ENCODE peak calls at places on chromosome 2, in ten cellular contexts. One of them, this sample, is unnamed.

GRCh38 chr2:160952462-160952861 is 207.8 kb upstream of the TANK start:
- DNase-seq in NCI-H1092 treated with DMSO at 0.1 percent for 48 hours: no peak
- DNase-seq in AG09309: no peak
- DNase-seq in NCI-H1417 treated with DMSO at 0.1 percent for 48 hours: no peak
- DNase-seq in CD4-positive, CD25-positive, alpha-beta regulatory T cell: no peak
- DNase-seq in HepG2: no peak
- DNase-seq in lung microvascular endothelial cell: peak
- DNase-seq in AG10803: peak
- DNase-seq in activated gamma-delta T cell: no peak
- DNase-seq in activated T-cell treated with anti-CD3 and anti-CD28 coated beads, Interleukin-2, amount 50 U/mL, for 1 hour: no peak
- DNase-seq in this sample: peak

GRCh38 chr2:117917223-117917917 is 96.5 kb downstream of the CCDC93 start:
- DNase-seq in NCI-H1092 treated with DMSO at 0.1 percent for 48 hours: no peak
- DNase-seq in AG09309: no peak
- DNase-seq in NCI-H1417 treated with DMSO at 0.1 percent for 48 hours: no peak
- DNase-seq in CD4-positive, CD25-positive, alpha-beta regulatory T cell: no peak
- DNase-seq in HepG2: peak
- DNase-seq in lung microvascular endothelial cell: peak
- DNase-seq in AG10803: no peak
- DNase-seq in activated gamma-delta T cell: no peak
- DNase-seq in activated T-cell treated with anti-CD3 and anti-CD28 coated beads, Interleukin-2, amount 50 U/mL, for 1 hour: no peak
- DNase-seq in this sample: peak

GRCh38 chr2:206260427-206261012 is 13.9 kb upstream of the ZDBF2 start:
- DNase-seq in NCI-H1092 treated with DMSO at 0.1 percent for 48 hours: no peak
- DNase-seq in AG09309: peak
- DNase-seq in NCI-H1417 treated with DMSO at 0.1 percent for 48 hours: no peak
- DNase-seq in CD4-positive, CD25-positive, alpha-beta regulatory T cell: peak
- DNase-seq in HepG2: peak
- DNase-seq in lung microvascular endothelial cell: peak
- DNase-seq in AG10803: peak
- DNase-seq in activated gamma-delta T cell: no peak
- DNase-seq in activated T-cell treated with anti-CD3 and anti-CD28 coated beads, Interleukin-2, amount 50 U/mL, for 1 hour: no peak
- DNase-seq in this sample: peak

GRCh38 chr2:14074691-14075090 is 557.8 kb upstream of the LRATD1 start:
- DNase-seq in NCI-H1092 treated with DMSO at 0.1 percent for 48 hours: no peak
- DNase-seq in AG09309: no peak
- DNase-seq in NCI-H1417 treated with DMSO at 0.1 percent for 48 hours: no peak
- DNase-seq in CD4-positive, CD25-positive, alpha-beta regulatory T cell: no peak
- DNase-seq in HepG2: no peak
- DNase-seq in lung microvascular endothelial cell: no peak
- DNase-seq in AG10803: no peak
- DNase-seq in activated gamma-delta T cell: no peak
- DNase-seq in activated T-cell treated with anti-CD3 and anti-CD28 coated beads, Interleukin-2, amount 50 U/mL, for 1 hour: no peak
- DNase-seq in this sample: no peak

GRCh38 chr2:95073856-95074662 is 47.5 kb downstream of the MRPS5 start:
- DNase-seq in NCI-H1092 treated with DMSO at 0.1 percent for 48 hours: no peak
- DNase-seq in AG09309: no peak
- DNase-seq in NCI-H1417 treated with DMSO at 0.1 percent for 48 hours: no peak
- DNase-seq in CD4-positive, CD25-positive, alpha-beta regulatory T cell: peak
- DNase-seq in HepG2: no peak
- DNase-seq in lung microvascular endothelial cell: no peak
- DNase-seq in AG10803: no peak
- DNase-seq in activated gamma-delta T cell: no peak
- DNase-seq in activated T-cell treated with anti-CD3 and anti-CD28 coated beads, Interleukin-2, amount 50 U/mL, for 1 hour: no peak
- DNase-seq in this sample: no peak

GRCh38 chr2:575728-576237 is 101.4 kb downstream of the TMEM18 start:
- DNase-seq in NCI-H1092 treated with DMSO at 0.1 percent for 48 hours: no peak
- DNase-seq in AG09309: no peak
- DNase-seq in NCI-H1417 treated with DMSO at 0.1 percent for 48 hours: no peak
- DNase-seq in CD4-positive, CD25-positive, alpha-beta regulatory T cell: no peak
- DNase-seq in HepG2: no peak
- DNase-seq in lung microvascular endothelial cell: no peak
- DNase-seq in AG10803: no peak
- DNase-seq in activated gamma-delta T cell: no peak
- DNase-seq in activated T-cell treated with anti-CD3 and anti-CD28 coated beads, Interleukin-2, amount 50 U/mL, for 1 hour: no peak
- DNase-seq in this sample: no peak

GRCh38 chr2:73457982-73458381 is 72.3 kb downstream of the ALMS1 start:
- DNase-seq in NCI-H1092 treated with DMSO at 0.1 percent for 48 hours: no peak
- DNase-seq in AG09309: no peak
- DNase-seq in NCI-H1417 treated with DMSO at 0.1 percent for 48 hours: no peak
- DNase-seq in CD4-positive, CD25-positive, alpha-beta regulatory T cell: no peak
- DNase-seq in HepG2: no peak
- DNase-seq in lung microvascular endothelial cell: no peak
- DNase-seq in AG10803: no peak
- DNase-seq in activated gamma-delta T cell: no peak
- DNase-seq in activated T-cell treated with anti-CD3 and anti-CD28 coated beads, Interleukin-2, amount 50 U/mL, for 1 hour: no peak
- DNase-seq in this sample: no peak

GRCh38 chr2:26724004-26724750 is 31.7 kb downstream of the KCNK3 start:
- DNase-seq in NCI-H1092 treated with DMSO at 0.1 percent for 48 hours: no peak
- DNase-seq in AG09309: peak
- DNase-seq in NCI-H1417 treated with DMSO at 0.1 percent for 48 hours: no peak
- DNase-seq in CD4-positive, CD25-positive, alpha-beta regulatory T cell: no peak
- DNase-seq in HepG2: peak
- DNase-seq in lung microvascular endothelial cell: no peak
- DNase-seq in AG10803: peak
- DNase-seq in activated gamma-delta T cell: no peak
- DNase-seq in activated T-cell treated with anti-CD3 and anti-CD28 coated beads, Interleukin-2, amount 50 U/mL, for 1 hour: no peak
- DNase-seq in this sample: peak

GRCh38 chr2:175036582-175037018 is 31.4 kb upstream of the CHN1 start:
- DNase-seq in NCI-H1092 treated with DMSO at 0.1 percent for 48 hours: peak
- DNase-seq in AG09309: no peak
- DNase-seq in NCI-H1417 treated with DMSO at 0.1 percent for 48 hours: no peak
- DNase-seq in CD4-positive, CD25-positive, alpha-beta regulatory T cell: peak
- DNase-seq in HepG2: peak
- DNase-seq in lung microvascular endothelial cell: peak
- DNase-seq in AG10803: peak
- DNase-seq in activated gamma-delta T cell: no peak
- DNase-seq in activated T-cell treated with anti-CD3 and anti-CD28 coated beads, Interleukin-2, amount 50 U/mL, for 1 hour: no peak
- DNase-seq in this sample: peak

GRCh38 chr2:196963043-196963442 is 36.5 kb upstream of the PGAP1 start:
- DNase-seq in NCI-H1092 treated with DMSO at 0.1 percent for 48 hours: no peak
- DNase-seq in AG09309: no peak
- DNase-seq in NCI-H1417 treated with DMSO at 0.1 percent for 48 hours: no peak
- DNase-seq in CD4-positive, CD25-positive, alpha-beta regulatory T cell: peak
- DNase-seq in HepG2: no peak
- DNase-seq in lung microvascular endothelial cell: peak
- DNase-seq in AG10803: no peak
- DNase-seq in activated gamma-delta T cell: no peak
- DNase-seq in activated T-cell treated with anti-CD3 and anti-CD28 coated beads, Interleukin-2, amount 50 U/mL, for 1 hour: no peak
- DNase-seq in this sample: peak

GRCh38 chr2:165193178-165193777 is 10.6 kb downstream of the SCN3A start:
- DNase-seq in NCI-H1092 treated with DMSO at 0.1 percent for 48 hours: peak
- DNase-seq in AG09309: no peak
- DNase-seq in NCI-H1417 treated with DMSO at 0.1 percent for 48 hours: no peak
- DNase-seq in CD4-positive, CD25-positive, alpha-beta regulatory T cell: no peak
- DNase-seq in HepG2: no peak
- DNase-seq in lung microvascular endothelial cell: no peak
- DNase-seq in AG10803: no peak
- DNase-seq in activated gamma-delta T cell: no peak
- DNase-seq in activated T-cell treated with anti-CD3 and anti-CD28 coated beads, Interleukin-2, amount 50 U/mL, for 1 hour: no peak
- DNase-seq in this sample: no peak

GRCh38 chr2:223169830-223170605 is 118.0 kb downstream of the KCNE4 start:
- DNase-seq in NCI-H1092 treated with DMSO at 0.1 percent for 48 hours: no peak
- DNase-seq in AG09309: no peak
- DNase-seq in NCI-H1417 treated with DMSO at 0.1 percent for 48 hours: no peak
- DNase-seq in CD4-positive, CD25-positive, alpha-beta regulatory T cell: no peak
- DNase-seq in HepG2: no peak
- DNase-seq in lung microvascular endothelial cell: no peak
- DNase-seq in AG10803: no peak
- DNase-seq in activated gamma-delta T cell: no peak
- DNase-seq in activated T-cell treated with anti-CD3 and anti-CD28 coated beads, Interleukin-2, amount 50 U/mL, for 1 hour: no peak
- DNase-seq in this sample: no peak

GRCh38 chr2:200689115-200689514 is 103.3 kb downstream of the AOX1 start:
- DNase-seq in NCI-H1092 treated with DMSO at 0.1 percent for 48 hours: no peak
- DNase-seq in AG09309: no peak
- DNase-seq in NCI-H1417 treated with DMSO at 0.1 percent for 48 hours: no peak
- DNase-seq in CD4-positive, CD25-positive, alpha-beta regulatory T cell: no peak
- DNase-seq in HepG2: no peak
- DNase-seq in lung microvascular endothelial cell: no peak
- DNase-seq in AG10803: peak
- DNase-seq in activated gamma-delta T cell: no peak
- DNase-seq in activated T-cell treated with anti-CD3 and anti-CD28 coated beads, Interleukin-2, amount 50 U/mL, for 1 hour: no peak
- DNase-seq in this sample: no peak

GRCh38 chr2:17318013-17318412 is 200.2 kb downstream of the RAD51AP2 start:
- DNase-seq in NCI-H1092 treated with DMSO at 0.1 percent for 48 hours: no peak
- DNase-seq in AG09309: peak
- DNase-seq in NCI-H1417 treated with DMSO at 0.1 percent for 48 hours: no peak
- DNase-seq in CD4-positive, CD25-positive, alpha-beta regulatory T cell: no peak
- DNase-seq in HepG2: no peak
- DNase-seq in lung microvascular endothelial cell: no peak
- DNase-seq in AG10803: no peak
- DNase-seq in activated gamma-delta T cell: no peak
- DNase-seq in activated T-cell treated with anti-CD3 and anti-CD28 coated beads, Interleukin-2, amount 50 U/mL, for 1 hour: no peak
- DNase-seq in this sample: no peak

GRCh38 chr2:11127791-11128190 is 27.5 kb upstream of the SLC66A3 start:
- DNase-seq in NCI-H1092 treated with DMSO at 0.1 percent for 48 hours: peak
- DNase-seq in AG09309: no peak
- DNase-seq in NCI-H1417 treated with DMSO at 0.1 percent for 48 hours: no peak
- DNase-seq in CD4-positive, CD25-positive, alpha-beta regulatory T cell: no peak
- DNase-seq in HepG2: no peak
- DNase-seq in lung microvascular endothelial cell: no peak
- DNase-seq in AG10803: no peak
- DNase-seq in activated gamma-delta T cell: no peak
- DNase-seq in activated T-cell treated with anti-CD3 and anti-CD28 coated beads, Interleukin-2, amount 50 U/mL, for 1 hour: no peak
- DNase-seq in this sample: no peak

GRCh38 chr2:160214461-160215055 is 14.5 kb upstream of the ITGB6 start:
- DNase-seq in NCI-H1092 treated with DMSO at 0.1 percent for 48 hours: no peak
- DNase-seq in AG09309: peak
- DNase-seq in NCI-H1417 treated with DMSO at 0.1 percent for 48 hours: no peak
- DNase-seq in CD4-positive, CD25-positive, alpha-beta regulatory T cell: no peak
- DNase-seq in HepG2: peak
- DNase-seq in lung microvascular endothelial cell: peak
- DNase-seq in AG10803: peak
- DNase-seq in activated gamma-delta T cell: no peak
- DNase-seq in activated T-cell treated with anti-CD3 and anti-CD28 coated beads, Interleukin-2, amount 50 U/mL, for 1 hour: no peak
- DNase-seq in this sample: peak

GRCh38 chr2:134261398-134262131 is 7.7 kb downstream of the MGAT5 start:
- DNase-seq in NCI-H1092 treated with DMSO at 0.1 percent for 48 hours: no peak
- DNase-seq in AG09309: no peak
- DNase-seq in NCI-H1417 treated with DMSO at 0.1 percent for 48 hours: no peak
- DNase-seq in CD4-positive, CD25-positive, alpha-beta regulatory T cell: no peak
- DNase-seq in HepG2: no peak
- DNase-seq in lung microvascular endothelial cell: no peak
- DNase-seq in AG10803: peak
- DNase-seq in activated gamma-delta T cell: no peak
- DNase-seq in activated T-cell treated with anti-CD3 and anti-CD28 coated beads, Interleukin-2, amount 50 U/mL, for 1 hour: no peak
- DNase-seq in this sample: peak

GRCh38 chr2:159226059-159226461 is 60.4 kb downstream of the WDSUB1 start:
- DNase-seq in NCI-H1092 treated with DMSO at 0.1 percent for 48 hours: peak
- DNase-seq in AG09309: no peak
- DNase-seq in NCI-H1417 treated with DMSO at 0.1 percent for 48 hours: no peak
- DNase-seq in CD4-positive, CD25-positive, alpha-beta regulatory T cell: peak
- DNase-seq in HepG2: peak
- DNase-seq in lung microvascular endothelial cell: no peak
- DNase-seq in AG10803: peak
- DNase-seq in activated gamma-delta T cell: no peak
- DNase-seq in activated T-cell treated with anti-CD3 and anti-CD28 coated beads, Interleukin-2, amount 50 U/mL, for 1 hour: no peak
- DNase-seq in this sample: peak

GRCh38 chr2:201057089-201057499 is 14.4 kb downstream of the HYCC2 start:
- DNase-seq in NCI-H1092 treated with DMSO at 0.1 percent for 48 hours: no peak
- DNase-seq in AG09309: no peak
- DNase-seq in NCI-H1417 treated with DMSO at 0.1 percent for 48 hours: no peak
- DNase-seq in CD4-positive, CD25-positive, alpha-beta regulatory T cell: no peak
- DNase-seq in HepG2: peak
- DNase-seq in lung microvascular endothelial cell: no peak
- DNase-seq in AG10803: peak
- DNase-seq in activated gamma-delta T cell: no peak
- DNase-seq in activated T-cell treated with anti-CD3 and anti-CD28 coated beads, Interleukin-2, amount 50 U/mL, for 1 hour: no peak
- DNase-seq in this sample: no peak

GRCh38 chr2:39738941-39739340 is 40.1 kb downstream of the THUMPD2 start:
- DNase-seq in NCI-H1092 treated with DMSO at 0.1 percent for 48 hours: no peak
- DNase-seq in AG09309: no peak
- DNase-seq in NCI-H1417 treated with DMSO at 0.1 percent for 48 hours: no peak
- DNase-seq in CD4-positive, CD25-positive, alpha-beta regulatory T cell: no peak
- DNase-seq in HepG2: no peak
- DNase-seq in lung microvascular endothelial cell: no peak
- DNase-seq in AG10803: peak
- DNase-seq in activated gamma-delta T cell: no peak
- DNase-seq in activated T-cell treated with anti-CD3 and anti-CD28 coated beads, Interleukin-2, amount 50 U/mL, for 1 hour: no peak
- DNase-seq in this sample: no peak

GRCh38 chr2:187684181-187684580 is 129.9 kb upstream of the TFPI start:
- DNase-seq in NCI-H1092 treated with DMSO at 0.1 percent for 48 hours: no peak
- DNase-seq in AG09309: no peak
- DNase-seq in NCI-H1417 treated with DMSO at 0.1 percent for 48 hours: no peak
- DNase-seq in CD4-positive, CD25-positive, alpha-beta regulatory T cell: no peak
- DNase-seq in HepG2: no peak
- DNase-seq in lung microvascular endothelial cell: no peak
- DNase-seq in AG10803: no peak
- DNase-seq in activated gamma-delta T cell: no peak
- DNase-seq in activated T-cell treated with anti-CD3 and anti-CD28 coated beads, Interleukin-2, amount 50 U/mL, for 1 hour: no peak
- DNase-seq in this sample: no peak

GRCh38 chr2:81260320-81260719 is 955.8 kb upstream of the LRRTM1 start:
- DNase-seq in NCI-H1092 treated with DMSO at 0.1 percent for 48 hours: no peak
- DNase-seq in AG09309: no peak
- DNase-seq in NCI-H1417 treated with DMSO at 0.1 percent for 48 hours: no peak
- DNase-seq in CD4-positive, CD25-positive, alpha-beta regulatory T cell: no peak
- DNase-seq in HepG2: no peak
- DNase-seq in lung microvascular endothelial cell: no peak
- DNase-seq in AG10803: no peak
- DNase-seq in activated gamma-delta T cell: no peak
- DNase-seq in activated T-cell treated with anti-CD3 and anti-CD28 coated beads, Interleukin-2, amount 50 U/mL, for 1 hour: no peak
- DNase-seq in this sample: no peak

GRCh38 chr2:214587442-214587841 is 176.6 kb downstream of the VWC2L start:
- DNase-seq in NCI-H1092 treated with DMSO at 0.1 percent for 48 hours: no peak
- DNase-seq in AG09309: no peak
- DNase-seq in NCI-H1417 treated with DMSO at 0.1 percent for 48 hours: no peak
- DNase-seq in CD4-positive, CD25-positive, alpha-beta regulatory T cell: no peak
- DNase-seq in HepG2: peak
- DNase-seq in lung microvascular endothelial cell: no peak
- DNase-seq in AG10803: no peak
- DNase-seq in activated gamma-delta T cell: no peak
- DNase-seq in activated T-cell treated with anti-CD3 and anti-CD28 coated beads, Interleukin-2, amount 50 U/mL, for 1 hour: no peak
- DNase-seq in this sample: no peak

GRCh38 chr2:8676191-8676914 is 5.5 kb upstream of the ID2 start:
- DNase-seq in NCI-H1092 treated with DMSO at 0.1 percent for 48 hours: no peak
- DNase-seq in AG09309: no peak
- DNase-seq in NCI-H1417 treated with DMSO at 0.1 percent for 48 hours: no peak
- DNase-seq in CD4-positive, CD25-positive, alpha-beta regulatory T cell: no peak
- DNase-seq in HepG2: no peak
- DNase-seq in lung microvascular endothelial cell: peak
- DNase-seq in AG10803: peak
- DNase-seq in activated gamma-delta T cell: no peak
- DNase-seq in activated T-cell treated with anti-CD3 and anti-CD28 coated beads, Interleukin-2, amount 50 U/mL, for 1 hour: no peak
- DNase-seq in this sample: peak

GRCh38 chr2:24505534-24505933 is 14.5 kb downstream of the NCOA1 start:
- DNase-seq in NCI-H1092 treated with DMSO at 0.1 percent for 48 hours: no peak
- DNase-seq in AG09309: no peak
- DNase-seq in NCI-H1417 treated with DMSO at 0.1 percent for 48 hours: no peak
- DNase-seq in CD4-positive, CD25-positive, alpha-beta regulatory T cell: no peak
- DNase-seq in HepG2: no peak
- DNase-seq in lung microvascular endothelial cell: no peak
- DNase-seq in AG10803: no peak
- DNase-seq in activated gamma-delta T cell: no peak
- DNase-seq in activated T-cell treated with anti-CD3 and anti-CD28 coated beads, Interleukin-2, amount 50 U/mL, for 1 hour: no peak
- DNase-seq in this sample: no peak

GRCh38 chr2:199430219-199430618 is 27.5 kb downstream of the SATB2 start:
- DNase-seq in NCI-H1092 treated with DMSO at 0.1 percent for 48 hours: no peak
- DNase-seq in AG09309: no peak
- DNase-seq in NCI-H1417 treated with DMSO at 0.1 percent for 48 hours: no peak
- DNase-seq in CD4-positive, CD25-positive, alpha-beta regulatory T cell: no peak
- DNase-seq in HepG2: no peak
- DNase-seq in lung microvascular endothelial cell: no peak
- DNase-seq in AG10803: no peak
- DNase-seq in activated gamma-delta T cell: no peak
- DNase-seq in activated T-cell treated with anti-CD3 and anti-CD28 coated beads, Interleukin-2, amount 50 U/mL, for 1 hour: no peak
- DNase-seq in this sample: no peak

GRCh38 chr2:96265349-96265839 is 403 bp downstream of the TMEM127 start:
- DNase-seq in NCI-H1092 treated with DMSO at 0.1 percent for 48 hours: no peak
- DNase-seq in AG09309: no peak
- DNase-seq in NCI-H1417 treated with DMSO at 0.1 percent for 48 hours: no peak
- DNase-seq in CD4-positive, CD25-positive, alpha-beta regulatory T cell: no peak
- DNase-seq in HepG2: peak
- DNase-seq in lung microvascular endothelial cell: peak
- DNase-seq in AG10803: peak
- DNase-seq in activated gamma-delta T cell: no peak
- DNase-seq in activated T-cell treated with anti-CD3 and anti-CD28 coated beads, Interleukin-2, amount 50 U/mL, for 1 hour: peak
- DNase-seq in this sample: peak

GRCh38 chr2:85151026-85151425 is 17.8 kb downstream of the TCF7L1 start:
- DNase-seq in NCI-H1092 treated with DMSO at 0.1 percent for 48 hours: no peak
- DNase-seq in AG09309: no peak
- DNase-seq in NCI-H1417 treated with DMSO at 0.1 percent for 48 hours: no peak
- DNase-seq in CD4-positive, CD25-positive, alpha-beta regulatory T cell: no peak
- DNase-seq in HepG2: no peak
- DNase-seq in lung microvascular endothelial cell: no peak
- DNase-seq in AG10803: no peak
- DNase-seq in activated gamma-delta T cell: no peak
- DNase-seq in activated T-cell treated with anti-CD3 and anti-CD28 coated beads, Interleukin-2, amount 50 U/mL, for 1 hour: no peak
- DNase-seq in this sample: peak